ENCODE peak calls at places on chromosomes 11 and 22, in six cellular contexts. X is transverse colon, M is sigmoid colon, B is spleen, Y is breast epithelium, J is stomach. Z is an unnamed sample.

GRCh38 chr11:5703741-5704536 is 14.3 kb downstream of the TRIM22 start:
- DNase-seq in X (no peak), M (no peak), B (no peak), Y (no peak), J (no peak), Z (no peak)

GRCh38 chr11:120714448-120714847 is 202.9 kb downstream of the GRIK4 start:
- DNase-seq in X (no peak), M (no peak), B (no peak), Y (no peak), J (no peak), Z (no peak)

GRCh38 chr11:108221981-108222685 is at the start of gene NPAT:
- DNase-seq in X (no peak), M (no peak), B (no peak), Y (no peak), J (peak), Z (no peak)

GRCh38 chr11:16881766-16882165 is 132.4 kb downstream of the PLEKHA7 start:
- DNase-seq in X (no peak), M (no peak), B (no peak), Y (no peak), J (no peak), Z (no peak)

GRCh38 chr11:111632798-111633197 is 30.5 kb downstream of the SIK2 start:
- DNase-seq in X (no peak), M (no peak), B (no peak), Y (no peak), J (no peak), Z (no peak)

GRCh38 chr22:46774456-46775363 is 12.3 kb downstream of the TBC1D22A start:
- DNase-seq in X (no peak), M (no peak), B (peak), Y (no peak), J (no peak), Z (peak)

GRCh38 chr11:104064016-104064630 is 27.7 kb downstream of the DDI1 start:
- DNase-seq in X (no peak), M (no peak), B (no peak), Y (no peak), J (no peak), Z (no peak)

GRCh38 chr11:121890377-121890776 is 225.6 kb downstream of the BLID start:
- DNase-seq in X (no peak), M (no peak), B (no peak), Y (no peak), J (peak), Z (no peak)

GRCh38 chr22:46528121-46528610 is 9.3 kb downstream of the CELSR1 start:
- DNase-seq in X (no peak), M (no peak), B (no peak), Y (no peak), J (no peak), Z (no peak)

GRCh38 chr11:113504586-113504985 is 29.4 kb upstream of the DRD2 start:
- DNase-seq in X (no peak), M (no peak), B (no peak), Y (no peak), J (no peak), Z (no peak)

GRCh38 chr11:127898422-127899365 is 688.7 kb downstream of the ETS1 start:
- DNase-seq in X (no peak), M (no peak), B (no peak), Y (no peak), J (no peak), Z (no peak)

GRCh38 chr22:30575859-30576258 is 1.4 kb upstream of the GAL3ST1 start:
- DNase-seq in X (peak), M (no peak), B (no peak), Y (no peak), J (peak), Z (no peak)

GRCh38 chr11:61539009-61539408 is 30.5 kb downstream of the LRRC10B start:
- DNase-seq in X (no peak), M (no peak), B (no peak), Y (no peak), J (peak), Z (no peak)

GRCh38 chr11:1509626-1510255 is 23.2 kb upstream of the MOB2 start:
- DNase-seq in X (no peak), M (no peak), B (no peak), Y (no peak), J (no peak), Z (no peak)

GRCh38 chr22:50059185-50059880 is 1.2 kb upstream of the TTLL8 start:
- DNase-seq in X (no peak), M (no peak), B (no peak), Y (no peak), J (no peak), Z (no peak)
- H3K4me3 ChIP-seq in X (no peak), M (no peak), B (no peak), Y (no peak), J (peak), Z (peak)

DNA sequence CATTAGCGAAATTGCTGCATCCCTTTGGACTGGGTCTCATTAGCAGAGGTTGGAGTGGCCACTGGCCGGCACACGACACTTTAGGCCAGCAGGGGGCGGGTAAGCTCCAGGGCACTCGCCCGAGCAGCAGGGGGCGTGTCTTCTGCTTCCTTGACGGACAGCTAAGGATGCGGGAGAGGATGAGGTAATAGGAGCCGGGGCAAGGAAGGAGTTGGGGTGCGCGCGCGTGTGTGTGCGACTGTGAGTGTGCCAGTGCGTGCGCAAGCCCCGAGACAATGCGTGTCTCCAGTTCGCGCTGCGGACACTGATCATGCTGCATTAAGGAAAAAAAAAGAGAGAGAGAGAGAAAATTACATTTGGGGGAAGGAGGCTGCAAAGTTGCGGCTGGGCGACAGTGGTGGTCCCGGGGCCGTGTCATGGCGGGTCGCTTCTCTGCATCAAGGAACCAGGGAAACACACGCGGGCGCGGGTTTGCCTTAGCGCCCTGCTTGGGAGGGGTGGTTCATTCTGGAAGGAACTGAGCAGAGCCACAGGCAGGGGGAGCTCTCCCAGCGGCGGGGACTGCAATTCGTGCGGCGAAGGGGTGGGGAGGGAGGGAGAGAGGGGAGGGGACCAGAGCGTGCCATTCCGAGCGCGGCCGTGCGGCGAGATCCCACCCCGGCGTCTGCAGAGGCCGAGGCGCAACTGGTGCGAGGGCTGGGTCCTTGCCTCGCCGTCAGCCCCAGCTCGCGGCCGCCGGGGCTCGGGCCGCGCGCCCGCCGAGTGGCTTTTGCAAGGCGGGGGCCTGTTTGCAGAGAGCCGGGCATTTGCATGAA is at the start of gene DTX4:
- DNase-seq in X (peak), M (peak), B (peak), Y (peak), J (peak), Z (peak)
- TF ChIP-seq POLR2A in X (peak), M (no peak), B (no peak), Y (no peak), J (no peak), Z (no peak)

GRCh38 chr22:41301085-41302015 is at the start of gene ZC3H7B:
- DNase-seq in X (peak), M (peak), B (peak), Y (peak), J (peak), Z (peak)
- TF ChIP-seq POLR2AphosphoS5 in X (peak), M (peak), B (peak), Y (peak), J (peak), Z (no peak)

GRCh38 chr11:12679471-12679870 is 5.2 kb downstream of the TEAD1 start:
- DNase-seq in X (no peak), M (no peak), B (no peak), Y (no peak), J (no peak), Z (no peak)

GRCh38 chr11:12682288-12682687 is 8.1 kb downstream of the TEAD1 start:
- DNase-seq in X (no peak), M (no peak), B (no peak), Y (no peak), J (no peak), Z (no peak)

GRCh38 chr11:12681462-12681861 is 7.2 kb downstream of the TEAD1 start:
- DNase-seq in X (no peak), M (no peak), B (no peak), Y (no peak), J (no peak), Z (no peak)

GRCh38 chr11:12680246-12680939 is 6.2 kb downstream of the TEAD1 start:
- DNase-seq in X (peak), M (peak), B (no peak), Y (peak), J (peak), Z (peak)

DNA sequence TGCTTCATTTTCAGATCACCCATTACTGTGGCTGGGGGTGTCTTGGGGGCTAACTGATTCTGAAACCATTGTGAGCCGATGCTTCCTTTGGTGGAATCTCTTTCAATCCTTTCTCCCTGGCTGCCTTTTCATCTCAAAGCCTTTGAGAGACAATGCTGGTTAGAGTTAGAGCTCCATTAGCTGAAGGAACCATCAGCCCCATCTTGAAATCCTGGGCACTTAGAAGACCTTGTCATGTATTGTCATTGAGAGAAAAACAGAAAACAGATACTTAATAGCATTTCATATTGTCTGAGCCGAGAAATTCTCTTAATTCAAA is 6.7 kb downstream of the TEAD1 start:
- DNase-seq in X (no peak), M (no peak), B (no peak), Y (no peak), J (no peak), Z (no peak)
- H3K4me3 ChIP-seq in X (no peak), M (no peak), B (no peak), Y (peak), J (peak), Z (no peak)

GRCh38 chr11:118609380-118610219 is 2.2 kb downstream of the PHLDB1 start:
- DNase-seq in X (no peak), M (peak), B (peak), Y (peak), J (peak), Z (peak)

GRCh38 chr11:118606844-118607228 is 579 bp upstream of the PHLDB1 start:
- DNase-seq in X (no peak), M (no peak), B (peak), Y (no peak), J (peak), Z (no peak)

GRCh38 chr11:118607401-118608267 is at the start of gene PHLDB1:
- DNase-seq in X (peak), M (peak), B (peak), Y (no peak), J (peak), Z (no peak)

GRCh38 chr11:118610220-118610772 is 2.9 kb downstream of the PHLDB1 start:
- DNase-seq in X (no peak), M (peak), B (peak), Y (peak), J (peak), Z (peak)

GRCh38 chr11:118608268-118609214 is 1.1 kb downstream of the PHLDB1 start:
- DNase-seq in X (peak), M (peak), B (peak), Y (no peak), J (peak), Z (peak)
- TF ChIP-seq POLR2A in X (no peak), M (no peak), B (no peak), Y (no peak), J (no peak), Z (no peak)

GRCh38 chr11:8773125-8773524 is 90.5 kb downstream of the RPL27A start:
- DNase-seq in X (no peak), M (no peak), B (no peak), Y (no peak), J (no peak), Z (no peak)
- TF ChIP-seq POLR2AphosphoS5 in X (no peak), M (no peak), B (no peak), Y (no peak), J (no peak), Z (no peak)

GRCh38 chr11:67482736-67483497 is at the start of gene AIP:
- DNase-seq in X (peak), M (peak), B (peak), Y (peak), J (peak), Z (peak)

GRCh38 chr11:67483498-67483798 is 622 bp downstream of the AIP start:
- DNase-seq in X (no peak), M (no peak), B (no peak), Y (no peak), J (no peak), Z (no peak)

GRCh38 chr11:67484847-67485311 is 2.1 kb downstream of the AIP start:
- DNase-seq in X (peak), M (peak), B (peak), Y (no peak), J (no peak), Z (peak)

GRCh38 chr11:67483901-67484665 is 1.3 kb downstream of the AIP start:
- DNase-seq in X (peak), M (no peak), B (no peak), Y (no peak), J (no peak), Z (no peak)

DNA sequence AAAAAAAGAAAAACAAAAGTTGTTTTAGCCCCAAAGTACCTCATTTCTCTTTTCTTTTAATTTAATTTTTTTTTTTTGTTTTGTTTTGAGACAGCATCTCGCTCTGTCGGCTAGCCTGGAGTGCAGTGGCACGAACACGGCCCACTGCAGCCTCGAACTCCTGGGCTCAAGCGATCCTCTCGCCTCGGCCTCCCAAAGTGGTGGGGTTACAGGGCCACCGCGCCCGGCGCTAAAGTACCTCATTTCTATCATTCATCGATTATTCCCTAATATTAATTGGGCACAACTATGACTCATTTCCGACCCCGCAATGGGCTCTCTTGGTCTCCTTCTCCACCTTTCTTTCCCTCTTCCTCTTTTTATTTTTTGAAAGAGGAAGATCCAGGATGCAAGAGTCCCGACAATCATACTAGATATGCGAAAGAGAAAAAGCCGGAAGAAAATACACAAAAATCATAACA is 521 bp upstream of the AIP start:
- DNase-seq in X (no peak), M (no peak), B (no peak), Y (no peak), J (no peak), Z (no peak)
- H3K4me3 ChIP-seq in X (peak), M (peak), B (peak), Y (peak), J (peak), Z (peak)

DNA sequence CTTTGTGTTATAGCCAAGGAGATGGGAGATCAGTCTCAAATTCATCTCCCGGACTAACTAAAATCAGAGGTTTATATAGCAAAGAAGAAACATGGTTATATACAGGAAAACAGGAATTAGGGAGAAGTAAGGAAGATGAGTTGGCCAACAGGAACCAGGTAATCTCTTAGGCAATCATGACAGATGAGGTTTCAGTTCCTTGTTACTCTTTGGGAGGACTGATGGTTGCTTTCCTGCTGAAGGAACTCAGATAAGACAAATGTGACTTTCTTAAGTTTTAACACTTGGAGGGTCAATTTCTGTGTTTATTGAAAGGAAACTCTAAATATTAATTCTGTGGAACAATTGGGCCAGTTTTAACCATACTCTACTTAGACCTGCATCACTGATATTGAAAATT is 1072.0 kb upstream of the CNTN5 start:
- DNase-seq in X (no peak), M (no peak), B (no peak), Y (no peak), J (no peak), Z (no peak)
- TF ChIP-seq POLR2A in X (no peak), M (no peak), B (no peak), Y (no peak), J (no peak), Z (no peak)

Z was measured in suprapubic skin.